ENCODE peak calls at places on chromosomes 1 and 21, in four cellular contexts. O is NCI-H2081, H is Right ventricle myocardium superior, I is Caki2. Q is an unnamed sample.

GRCh38 chr1:161119017-161119378 is 1.1 kb downstream of the NIT1 start:
- DNase-seq in H (peak), O (peak), I (no peak), Q (no peak)

GRCh38 chr1:109723351-109723750 is 11.3 kb downstream of the GSTM5 start:
- DNase-seq in H (no peak), O (no peak), I (peak), Q (no peak)

GRCh38 chr1:54517536-54517935 is 30.5 kb upstream of the ACOT11 start:
- DNase-seq in I (no peak), O (peak), H (no peak), Q (no peak)

GRCh38 chr21:39004776-39005605 is 178.3 kb downstream of the PSMG1 start:
- DNase-seq in H (peak), O (peak), I (no peak), Q (peak)

GRCh38 chr1:198391666-198392065 is 148.8 kb downstream of the ATP6V1G3 start:
- DNase-seq in I (no peak), H (no peak), O (no peak), Q (no peak)

GRCh38 chr1:206955476-206956312 is 9.4 kb upstream of the PIGR start:
- DNase-seq in H (no peak), I (peak), O (no peak), Q (no peak)

GRCh38 chr21:45541221-45542039 is 810 bp downstream of the SLC19A1 start:
- DNase-seq in I (peak), H (peak), O (peak), Q (peak)

GRCh38 chr1:160256396-160257046 is 5.8 kb downstream of the DCAF8 start:
- DNase-seq in I (peak), H (no peak), O (no peak), Q (no peak)

GRCh38 chr21:40512590-40512989 is 334.4 kb downstream of the DSCAM start:
- DNase-seq in I (no peak), O (no peak), H (no peak), Q (no peak)

GRCh38 chr1:155706101-155706619 is 17.3 kb downstream of the DAP3 start:
- DNase-seq in I (peak), O (no peak), H (no peak), Q (no peak)

GRCh38 chr1:54980528-54981241 is at the start of gene TMEM61:
- DNase-seq in O (peak), H (no peak), I (no peak), Q (no peak)

GRCh38 chr1:211581521-211581920 is 2.6 kb upstream of the SLC30A1 start:
- DNase-seq in H (peak), O (no peak), I (no peak), Q (no peak)

GRCh38 chr1:145690587-145691558 is 16.3 kb downstream of the PDZK1 start:
- DNase-seq in O (no peak), I (no peak), H (no peak), Q (no peak)

GRCh38 chr1:92037400-92037799 is 7.6 kb downstream of the EPHX4 start:
- DNase-seq in O (no peak), I (no peak), H (no peak), Q (no peak)

GRCh38 chr1:25487628-25488027 is 55.8 kb upstream of the LDLRAP1 start:
- DNase-seq in H (no peak), O (no peak), I (no peak), Q (peak)

GRCh38 chr1:22411589-22411988 is 40.1 kb upstream of the ZBTB40 start:
- DNase-seq in O (no peak), H (no peak), I (no peak), Q (no peak)

GRCh38 chr21:46599251-46599572 is 5.7 kb downstream of the S100B start:
- DNase-seq in I (peak), H (no peak), O (no peak), Q (no peak)

GRCh38 chr1:213772711-213773110 is 215.1 kb upstream of the PROX1 start:
- DNase-seq in O (no peak), H (no peak), I (no peak), Q (no peak)

GRCh38 chr1:203325418-203326091 is 20.2 kb downstream of the BTG2 start:
- DNase-seq in H (peak), O (peak), I (no peak), Q (no peak)

GRCh38 chr1:66731462-66731861 is 20.8 kb upstream of the DYNLT5 start:
- DNase-seq in O (no peak), H (no peak), I (no peak), Q (no peak)

GRCh38 chr1:164619006-164619784 is 60.2 kb downstream of the PBX1 start:
- DNase-seq in I (no peak), O (peak), H (no peak), Q (no peak)

GRCh38 chr1:160189649-160190625 is at the start of gene CASQ1:
- DNase-seq in I (no peak), H (peak), O (no peak), Q (no peak)

GRCh38 chr1:110538082-110538481 is 19.1 kb upstream of the KCNA10 start:
- DNase-seq in H (no peak), O (peak), I (no peak), Q (no peak)

GRCh38 chr1:3910769-3911520 is 10.9 kb upstream of the C1orf174 start:
- DNase-seq in I (peak), H (peak), O (peak), Q (peak)

GRCh38 chr1:17826165-17826488 is 71.0 kb downstream of the ACTL8 start:
- DNase-seq in H (peak), I (no peak), O (no peak), Q (no peak)

GRCh38 chr1:13813398-13814012 is 113.5 kb downstream of the PRDM2 start:
- DNase-seq in I (no peak), H (peak), O (no peak), Q (no peak)

GRCh38 chr1:110746644-110747259 is 72.0 kb upstream of the KCNA3 start:
- DNase-seq in I (peak), H (peak), O (no peak), Q (peak)

GRCh38 chr1:100796046-100796445 is 76.5 kb downstream of the VCAM1 start:
- DNase-seq in H (no peak), I (no peak), O (no peak), Q (no peak)

GRCh38 chr1:64839732-64840405 is 95.0 kb downstream of the RAVER2 start:
- DNase-seq in H (no peak), O (no peak), I (no peak), Q (no peak)

GRCh38 chr1:55938376-55938850 is 641.0 kb downstream of the PLPP3 start:
- DNase-seq in I (no peak), O (no peak), H (peak), Q (no peak)

GRCh38 chr21:32496536-32496935 is 84.0 kb downstream of the EVA1C start:
- DNase-seq in O (no peak), I (no peak), H (no peak), Q (no peak)

GRCh38 chr1:71365451-71365850 is 284.6 kb upstream of the ZRANB2 start:
- DNase-seq in O (peak), H (no peak), I (no peak), Q (no peak)

GRCh38 chr1:16207318-16208269 is 4.9 kb downstream of the ARHGEF19 start:
- DNase-seq in H (no peak), I (no peak), O (no peak), Q (no peak)